ENCODE peak calls at places on chromosome 13, in four cellular contexts. One of them, this sample, is unnamed.

GRCh38 chr13:29607465-29607864 is 12.0 kb upstream of the SLC7A1 start:
- DNase-seq in K562: no peak
- DNase-seq in HCT116: no peak
- DNase-seq in HepG2: no peak
- DNase-seq in this sample: no peak

GRCh38 chr13:73133536-73133935 is 74.7 kb downstream of the KLF5 start:
- DNase-seq in K562: no peak
- DNase-seq in HCT116: no peak
- DNase-seq in HepG2: no peak
- DNase-seq in this sample: no peak

GRCh38 chr13:73056054-73056962 is 2.5 kb upstream of the KLF5 start:
- DNase-seq in K562: no peak
- DNase-seq in HCT116: peak
- DNase-seq in HepG2: peak
- DNase-seq in this sample: no peak

GRCh38 chr13:73715910-73716257 is 418.3 kb downstream of the KLF12 start:
- DNase-seq in K562: no peak
- DNase-seq in HCT116: no peak
- DNase-seq in HepG2: no peak
- DNase-seq in this sample: no peak

GRCh38 chr13:40558656-40559055 is 107.8 kb downstream of the FOXO1 start:
- DNase-seq in K562: no peak
- DNase-seq in HCT116: no peak
- DNase-seq in HepG2: no peak
- DNase-seq in this sample: no peak

GRCh38 chr13:35534343-35534742 is 57.9 kb upstream of the MAB21L1 start:
- DNase-seq in K562: no peak
- DNase-seq in HCT116: no peak
- DNase-seq in HepG2: no peak
- DNase-seq in this sample: no peak

GRCh38 chr13:51673165-51673564 is 88.9 kb downstream of the WDFY2 start:
- DNase-seq in K562: no peak
- DNase-seq in HCT116: no peak
- DNase-seq in HepG2: no peak
- DNase-seq in this sample: no peak

GRCh38 chr13:27283906-27284523 is 13.4 kb downstream of the RASL11A start:
- DNase-seq in K562: no peak
- DNase-seq in HCT116: peak
- DNase-seq in HepG2: no peak
- DNase-seq in this sample: no peak

GRCh38 chr13:75135325-75135825 is 346.6 kb downstream of the TBC1D4 start:
- DNase-seq in K562: no peak
- DNase-seq in HCT116: no peak
- DNase-seq in HepG2: no peak
- DNase-seq in this sample: no peak

GRCh38 chr13:57629391-57629804 is 2.1 kb upstream of the PCDH17 start:
- DNase-seq in K562: no peak
- DNase-seq in HCT116: no peak
- DNase-seq in HepG2: no peak
- DNase-seq in this sample: no peak

GRCh38 chr13:96089749-96090239 is at the start of gene HS6ST3:
- DNase-seq in K562: peak
- DNase-seq in HCT116: peak
- DNase-seq in HepG2: no peak
- DNase-seq in this sample: no peak

GRCh38 chr13:73767747-73768315 is 366.4 kb downstream of the KLF12 start:
- DNase-seq in K562: peak
- DNase-seq in HCT116: no peak
- DNase-seq in HepG2: peak
- DNase-seq in this sample: no peak

GRCh38 chr13:45447050-45447661 is 17.6 kb upstream of the COG3 start:
- DNase-seq in K562: no peak
- DNase-seq in HCT116: no peak
- DNase-seq in HepG2: peak
- DNase-seq in this sample: no peak

GRCh38 chr13:100550433-100550832 is 38.2 kb downstream of the GGACT start:
- DNase-seq in K562: no peak
- DNase-seq in HCT116: no peak
- DNase-seq in HepG2: no peak
- DNase-seq in this sample: no peak

GRCh38 chr13:107185889-107186288 is 618.0 kb upstream of the ARGLU1 start:
- DNase-seq in K562: no peak
- DNase-seq in HCT116: no peak
- DNase-seq in HepG2: no peak
- DNase-seq in this sample: no peak

GRCh38 chr13:111629457-111629856 is 309.0 kb downstream of the TEX29 start:
- DNase-seq in K562: no peak
- DNase-seq in HCT116: no peak
- DNase-seq in HepG2: no peak
- DNase-seq in this sample: no peak

GRCh38 chr13:29621401-29621800 is 25.9 kb upstream of the SLC7A1 start:
- DNase-seq in K562: no peak
- DNase-seq in HCT116: no peak
- DNase-seq in HepG2: no peak
- DNase-seq in this sample: no peak

GRCh38 chr13:104954210-104954609 is 1581.3 kb downstream of the EFNB2 start:
- DNase-seq in K562: no peak
- DNase-seq in HCT116: no peak
- DNase-seq in HepG2: no peak
- DNase-seq in this sample: no peak

GRCh38 chr13:58946274-58946673 is 1217.5 kb downstream of the DIAPH3 start:
- DNase-seq in K562: no peak
- DNase-seq in HCT116: no peak
- DNase-seq in HepG2: no peak
- DNase-seq in this sample: no peak

GRCh38 chr13:29170451-29171082 is 350.4 kb downstream of the MTUS2 start:
- DNase-seq in K562: no peak
- DNase-seq in HCT116: no peak
- DNase-seq in HepG2: no peak
- DNase-seq in this sample: no peak

GRCh38 chr13:35781044-35781443 is 304.6 kb upstream of the MAB21L1 start:
- DNase-seq in K562: no peak
- DNase-seq in HCT116: no peak
- DNase-seq in HepG2: no peak
- DNase-seq in this sample: no peak

GRCh38 chr13:64993514-64994164 is 2236.5 kb downstream of the PCDH9 start:
- DNase-seq in K562: no peak
- DNase-seq in HCT116: no peak
- DNase-seq in HepG2: no peak
- DNase-seq in this sample: no peak

GRCh38 chr13:102680842-102681725 is 13.8 kb downstream of the METTL21C start:
- DNase-seq in K562: no peak
- DNase-seq in HCT116: no peak
- DNase-seq in HepG2: no peak
- DNase-seq in this sample: no peak

GRCh38 chr13:42561752-42562467 is 12.0 kb upstream of the TNFSF11 start:
- DNase-seq in K562: no peak
- DNase-seq in HCT116: no peak
- DNase-seq in HepG2: no peak
- DNase-seq in this sample: no peak

GRCh38 chr13:76385606-76386005 is 500.6 kb downstream of the KCTD12 start:
- DNase-seq in K562: no peak
- DNase-seq in HCT116: no peak
- DNase-seq in HepG2: no peak
- DNase-seq in this sample: no peak

GRCh38 chr13:40129467-40129866 is 474.0 kb downstream of the COG6 start:
- DNase-seq in K562: no peak
- DNase-seq in HCT116: no peak
- DNase-seq in HepG2: no peak
- DNase-seq in this sample: no peak

GRCh38 chr13:79318664-79319063 is 87.4 kb downstream of the RBM26 start:
- DNase-seq in K562: no peak
- DNase-seq in HCT116: no peak
- DNase-seq in HepG2: no peak
- DNase-seq in this sample: no peak

GRCh38 chr13:46168341-46168740 is 13.6 kb downstream of the LCP1 start:
- DNase-seq in K562: no peak
- DNase-seq in HCT116: no peak
- DNase-seq in HepG2: no peak
- DNase-seq in this sample: no peak

GRCh38 chr13:111879719-111880118 is 187.2 kb upstream of the SOX1 start:
- DNase-seq in K562: no peak
- DNase-seq in HCT116: no peak
- DNase-seq in HepG2: no peak
- DNase-seq in this sample: no peak

GRCh38 chr13:76383671-76384461 is 502.3 kb downstream of the KCTD12 start:
- DNase-seq in K562: no peak
- DNase-seq in HCT116: no peak
- DNase-seq in HepG2: no peak
- DNase-seq in this sample: peak

GRCh38 chr13:52845766-52846566 is 2.5 kb downstream of the PCDH8 start:
- DNase-seq in K562: no peak
- DNase-seq in HCT116: no peak
- DNase-seq in HepG2: no peak
- DNase-seq in this sample: no peak

GRCh38 chr13:33006646-33007045 is 9.6 kb upstream of the KL start:
- DNase-seq in K562: no peak
- DNase-seq in HCT116: no peak
- DNase-seq in HepG2: no peak
- DNase-seq in this sample: no peak

GRCh38 chr13:26095846-26096245 is 44.0 kb upstream of the SHISA2 start:
- DNase-seq in K562: no peak
- DNase-seq in HCT116: no peak
- DNase-seq in HepG2: no peak
- DNase-seq in this sample: no peak

GRCh38 chr13:26095338-26095737 is 43.5 kb upstream of the SHISA2 start:
- DNase-seq in K562: no peak
- DNase-seq in HCT116: no peak
- DNase-seq in HepG2: no peak
- DNase-seq in this sample: no peak
- TF ChIP-seq CTCF in K562: no peak
- TF ChIP-seq CTCF in HCT116: no peak
- TF ChIP-seq CTCF in HepG2: no peak
- TF ChIP-seq CTCF in this sample: peak

DNA sequence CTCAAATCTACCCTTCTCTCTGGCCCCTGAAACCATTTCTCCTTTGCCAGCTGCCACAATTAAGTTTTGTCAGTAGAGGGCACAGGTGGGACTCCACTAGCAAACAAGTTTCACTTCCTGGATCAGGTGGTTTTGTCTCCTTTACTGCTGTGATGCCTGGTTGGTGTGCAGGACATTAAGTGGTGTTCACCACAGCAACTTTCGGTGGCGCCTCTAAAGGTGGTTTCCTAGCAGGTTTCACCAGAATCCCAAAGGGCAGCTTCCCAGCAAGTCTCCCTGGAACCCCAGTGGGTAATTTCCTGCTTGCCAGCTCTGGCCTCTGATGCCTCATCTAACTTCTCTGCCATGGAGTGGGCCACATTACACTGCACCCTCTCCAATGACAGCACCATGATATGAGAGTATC is 16.6 kb downstream of the MED4 start:
- DNase-seq in K562: no peak
- DNase-seq in HCT116: peak
- DNase-seq in HepG2: peak
- DNase-seq in this sample: no peak
- TF ChIP-seq TCF7L2 in K562: no peak
- TF ChIP-seq TCF7L2 in HCT116: no peak
- TF ChIP-seq TCF7L2 in HepG2: no peak
- TF ChIP-seq TCF7L2 in this sample: no peak

GRCh38 chr13:20901668-20902437 is 693 bp downstream of the XPO4 start:
- DNase-seq in K562: peak
- DNase-seq in HCT116: peak
- DNase-seq in HepG2: peak
- DNase-seq in this sample: no peak
- TF ChIP-seq REST in K562: no peak
- TF ChIP-seq REST in HCT116: no peak
- TF ChIP-seq REST in HepG2: no peak
- TF ChIP-seq REST in this sample: no peak

DNA sequence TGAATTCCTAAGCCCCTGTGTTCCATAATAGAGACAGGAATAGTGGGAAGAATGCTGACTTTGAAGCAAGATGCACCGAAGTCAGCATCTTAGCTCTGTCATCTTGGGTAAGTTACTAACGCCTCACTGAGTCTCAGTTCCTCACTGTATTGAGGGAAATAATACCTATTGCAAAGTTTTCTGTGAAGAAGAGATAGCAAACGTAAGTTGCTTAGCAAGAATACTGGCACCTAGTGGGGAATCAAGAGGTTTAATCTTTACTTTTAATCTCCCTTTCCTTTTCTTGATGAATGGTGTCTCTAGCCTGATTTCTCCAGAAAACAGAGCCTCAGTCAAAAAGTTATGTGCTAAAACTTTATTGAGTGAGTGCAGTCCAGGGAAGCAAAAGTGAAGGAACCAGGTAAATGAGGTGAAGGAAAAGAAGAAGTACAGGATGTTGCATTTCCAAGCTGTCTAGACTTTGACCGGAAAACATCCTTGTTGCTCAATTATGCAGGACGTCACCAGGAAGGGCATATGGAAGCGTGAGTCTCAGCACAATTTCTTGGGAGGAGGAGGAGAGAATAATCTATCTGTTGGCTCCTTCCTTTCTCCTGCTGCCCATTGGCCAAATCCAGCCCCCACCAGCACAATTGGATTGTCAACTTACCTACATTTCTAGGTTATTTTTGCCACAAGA is 210.0 kb downstream of the B3GLCT start:
- DNase-seq in K562: no peak
- DNase-seq in HCT116: no peak
- DNase-seq in HepG2: no peak
- DNase-seq in this sample: no peak
- TF ChIP-seq CTCF in K562: no peak
- TF ChIP-seq CTCF in HCT116: no peak
- TF ChIP-seq CTCF in HepG2: no peak
- TF ChIP-seq CTCF in this sample: peak

DNA sequence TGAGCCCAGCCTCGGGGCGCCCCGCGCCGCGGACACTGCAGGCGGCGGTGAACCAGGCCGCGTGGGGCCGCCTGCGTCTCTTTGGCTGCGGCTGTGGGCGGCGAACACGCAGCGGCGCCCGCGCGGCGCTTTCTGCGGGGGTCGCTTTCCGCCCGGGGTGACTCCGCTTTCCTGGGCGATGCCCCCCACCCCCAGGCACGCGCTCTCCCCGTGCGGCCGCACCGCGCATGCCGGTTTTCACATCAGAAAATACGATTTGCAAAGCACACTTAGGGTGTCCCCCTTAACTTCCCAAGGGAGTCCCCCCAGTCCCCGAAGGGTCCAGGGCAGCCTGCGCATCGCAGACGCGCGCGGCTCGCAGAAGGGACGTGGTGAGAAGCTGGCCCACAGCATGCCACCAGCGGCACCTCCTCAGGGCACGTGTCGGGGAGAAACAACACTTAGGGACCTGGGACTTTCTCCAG is 5.3 kb downstream of the F7 start:
- DNase-seq in K562: no peak
- DNase-seq in HCT116: no peak
- DNase-seq in HepG2: no peak
- DNase-seq in this sample: no peak
- TF ChIP-seq TCF7L2 in K562: no peak
- TF ChIP-seq TCF7L2 in HCT116: no peak
- TF ChIP-seq TCF7L2 in HepG2: no peak
- TF ChIP-seq TCF7L2 in this sample: no peak

DNA sequence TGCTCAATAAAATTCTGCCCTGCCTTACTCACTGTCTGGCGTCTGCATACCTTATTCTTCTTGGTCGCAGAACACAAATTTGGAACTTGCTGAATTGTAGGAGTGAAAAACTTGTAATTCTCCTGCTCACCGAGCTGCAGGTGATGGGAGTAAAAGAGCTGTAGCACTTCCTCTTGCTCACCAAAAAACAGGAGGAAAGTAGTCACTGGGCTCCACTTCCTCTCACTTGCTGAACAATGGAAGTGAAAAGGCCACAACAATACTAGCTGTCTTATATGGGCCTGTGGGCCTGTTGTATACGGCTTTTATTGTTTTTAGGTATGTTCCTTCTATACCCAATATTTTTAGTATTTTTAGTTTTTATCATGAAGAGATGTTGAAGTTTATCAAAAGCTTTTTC is 978.7 kb downstream of the SLITRK5 start:
- DNase-seq in K562: no peak
- DNase-seq in HCT116: no peak
- DNase-seq in HepG2: no peak
- DNase-seq in this sample: no peak
- TF ChIP-seq REST in K562: no peak
- TF ChIP-seq REST in HCT116: no peak
- TF ChIP-seq REST in HepG2: no peak
- TF ChIP-seq REST in this sample: no peak

This sample was measured in Panc1.